ENCODE peak calls at places on chromosome 21, in eight cellular contexts. D, N, J, H, R, G, O and M are unnamed samples.

GRCh38 chr21:29025328-29025713 is 853 bp downstream of the USP16 start:
- DNase-seq in H (no peak), J (no peak), G (no peak), R (peak), D (no peak), N (no peak), O (no peak), M (no peak)

GRCh38 chr21:28767523-28767922 is 225.2 kb downstream of the LTN1 start:
- DNase-seq in O (no peak), N (no peak), H (no peak), D (no peak), G (no peak), R (no peak), J (no peak), M (no peak)

GRCh38 chr21:33760641-33761103 is 118.4 kb downstream of the ITSN1 start:
- DNase-seq in H (no peak), D (no peak), O (no peak), N (no peak), R (no peak), J (no peak), G (no peak), M (no peak)

GRCh38 chr21:43585924-43586411 is 73.3 kb downstream of the HSF2BP start:
- DNase-seq in O (no peak), D (no peak), R (peak), H (no peak), N (no peak), G (peak), J (peak), M (no peak)

GRCh38 chr21:42356680-42357079 is 5.9 kb upstream of the TFF2 start:
- DNase-seq in O (no peak), D (no peak), R (no peak), N (no peak), J (no peak), H (no peak), G (no peak), M (no peak)

GRCh38 chr21:26707241-26707640 is 134.2 kb upstream of the CYYR1 start:
- DNase-seq in R (no peak), N (no peak), O (no peak), J (no peak), H (no peak), D (no peak), G (no peak), M (no peak)

GRCh38 chr21:34603710-34604057 is 11.2 kb downstream of the RCAN1 start:
- DNase-seq in G (no peak), H (no peak), O (no peak), D (no peak), R (no peak), N (no peak), J (no peak), M (no peak)

GRCh38 chr21:34609244-34609950 is 5.5 kb downstream of the RCAN1 start:
- DNase-seq in G (no peak), J (no peak), H (no peak), O (no peak), N (no peak), R (peak), D (no peak), M (no peak)

GRCh38 chr21:46538851-46539666 is 65.8 kb downstream of the S100B start:
- DNase-seq in H (no peak), R (no peak), J (peak), G (no peak), N (no peak), D (no peak), O (no peak), M (no peak)

GRCh38 chr21:27646691-27647090 is 679.8 kb upstream of the ADAMTS5 start:
- DNase-seq in G (no peak), H (no peak), R (no peak), J (no peak), N (no peak), O (no peak), D (no peak), M (no peak)

GRCh38 chr21:42765656-42766055 is 112.2 kb downstream of the PDE9A start:
- DNase-seq in O (no peak), R (no peak), N (no peak), G (no peak), J (no peak), D (no peak), H (no peak), M (no peak)

GRCh38 chr21:22235866-22236590 is 1237.8 kb downstream of the NCAM2 start:
- DNase-seq in R (no peak), N (no peak), J (no peak), O (no peak), D (no peak), H (no peak), G (no peak), M (no peak)

GRCh38 chr21:43902441-43902840 is 37.4 kb downstream of the AGPAT3 start:
- DNase-seq in D (no peak), O (no peak), N (no peak), H (no peak), J (peak), R (no peak), G (no peak), M (no peak)

GRCh38 chr21:46554431-46555224 is 50.3 kb downstream of the S100B start:
- DNase-seq in O (no peak), G (no peak), N (no peak), H (no peak), D (no peak), R (no peak), J (no peak), M (no peak)

GRCh38 chr21:45403825-45404725 is 890 bp upstream of the COL18A1 start:
- DNase-seq in R (peak), D (no peak), J (peak), N (no peak), H (no peak), G (peak), O (no peak), M (no peak)

GRCh38 chr21:27498025-27498424 is 531.1 kb upstream of the ADAMTS5 start:
- DNase-seq in O (no peak), G (no peak), J (no peak), D (no peak), N (no peak), R (no peak), H (no peak), M (no peak)

GRCh38 chr21:37628362-37628761 is 261.8 kb downstream of the DYRK1A start:
- DNase-seq in O (no peak), H (no peak), J (no peak), N (no peak), R (no peak), D (no peak), G (no peak), M (no peak)

GRCh38 chr21:46036696-46037337 is 55.2 kb downstream of the COL6A1 start:
- DNase-seq in O (no peak), H (no peak), D (no peak), N (no peak), J (no peak), R (no peak), G (no peak), M (no peak)

GRCh38 chr21:45322960-45323461 is 35.3 kb upstream of the POFUT2 start:
- DNase-seq in D (no peak), R (no peak), H (no peak), J (peak), O (no peak), N (no peak), G (no peak), M (no peak)

GRCh38 chr21:15199414-15199813 is 134.6 kb upstream of the NRIP1 start:
- DNase-seq in G (no peak), O (no peak), D (no peak), R (no peak), N (no peak), H (no peak), J (no peak), M (no peak)

GRCh38 chr21:15592957-15593356 is 136.8 kb upstream of the USP25 start:
- DNase-seq in J (no peak), G (no peak), O (no peak), D (no peak), R (no peak), H (no peak), N (no peak), M (no peak)

GRCh38 chr21:39503138-39503762 is 51.5 kb downstream of the SH3BGR start:
- DNase-seq in D (no peak), G (no peak), O (no peak), R (no peak), H (no peak), N (no peak), J (no peak), M (no peak)

GRCh38 chr21:36246080-36246631 is 73.8 kb upstream of the MORC3 start:
- DNase-seq in D (no peak), N (no peak), G (peak), H (no peak), R (no peak), O (no peak), J (no peak), M (no peak)

GRCh38 chr21:42262826-42263225 is 43.9 kb downstream of the ABCG1 start:
- DNase-seq in H (no peak), J (peak), N (no peak), D (no peak), G (peak), O (peak), R (peak), M (no peak)

GRCh38 chr21:28150778-28151177 is 841.9 kb downstream of the LTN1 start:
- DNase-seq in R (no peak), D (no peak), H (no peak), J (no peak), O (no peak), G (no peak), N (no peak), M (no peak)

GRCh38 chr21:29797155-29797554 is 142.6 kb downstream of the GRIK1 start:
- DNase-seq in D (no peak), H (no peak), G (no peak), N (no peak), O (no peak), J (no peak), R (no peak), M (no peak)

GRCh38 chr21:41552254-41552653 is 44.3 kb upstream of the TMPRSS2 start:
- DNase-seq in R (no peak), D (no peak), G (no peak), N (no peak), O (no peak), J (no peak), H (no peak), M (no peak)

GRCh38 chr21:34351786-34352241 is 12.0 kb upstream of the KCNE2 start:
- DNase-seq in N (peak), O (peak), J (no peak), G (peak), R (no peak), D (no peak), H (no peak), M (peak)

GRCh38 chr21:33214056-33214455 is 15.7 kb upstream of the IFNAR2 start:
- DNase-seq in N (no peak), O (no peak), J (no peak), R (no peak), D (no peak), G (no peak), H (no peak), M (no peak)